ENCODE peak calls at places on chromosomes 7 and 10, in five cellular contexts. D, O, C, U and G are unnamed samples.

GRCh38 chr7:95905165-95905564 is 132.8 kb downstream of the DYNC1I1 start:
- DNase-seq in O (no peak), U (peak), C (peak), D (no peak), G (no peak)

GRCh38 chr10:112231602-112232001 is 48.0 kb upstream of the GPAM start:
- DNase-seq in C (no peak), D (no peak), O (no peak), U (no peak), G (no peak)

GRCh38 chr10:74967850-74968620 is 141.6 kb downstream of the KAT6B start:
- DNase-seq in D (no peak), C (no peak), U (no peak), O (no peak), G (no peak)

GRCh38 chr7:100544386-100544785 is 5.4 kb downstream of the AGFG2 start:
- DNase-seq in D (no peak), C (no peak), U (no peak), O (no peak), G (no peak)

GRCh38 chr10:118971187-118971586 is 58.3 kb upstream of the NANOS1 start:
- DNase-seq in D (no peak), U (no peak), C (no peak), O (no peak), G (no peak)

GRCh38 chr7:24854866-24855265 is 97.6 kb upstream of the GSDME start:
- DNase-seq in C (no peak), D (no peak), O (peak), U (no peak), G (no peak)

GRCh38 chr7:80942261-80943041 is 23.6 kb upstream of the SEMA3C start:
- DNase-seq in C (peak), U (no peak), O (peak), D (no peak), G (peak)

GRCh38 chr10:133166504-133166827 is 6.4 kb downstream of the KNDC1 start:
- DNase-seq in O (no peak), U (no peak), C (no peak), D (no peak), G (no peak)

GRCh38 chr7:155593455-155594162 is 47.2 kb upstream of the CNPY1 start:
- DNase-seq in O (no peak), C (peak), D (no peak), U (no peak), G (no peak)

GRCh38 chr10:26759008-26759407 is 61.5 kb downstream of the PDSS1 start:
- DNase-seq in C (no peak), U (no peak), O (no peak), D (no peak), G (no peak)

DNA sequence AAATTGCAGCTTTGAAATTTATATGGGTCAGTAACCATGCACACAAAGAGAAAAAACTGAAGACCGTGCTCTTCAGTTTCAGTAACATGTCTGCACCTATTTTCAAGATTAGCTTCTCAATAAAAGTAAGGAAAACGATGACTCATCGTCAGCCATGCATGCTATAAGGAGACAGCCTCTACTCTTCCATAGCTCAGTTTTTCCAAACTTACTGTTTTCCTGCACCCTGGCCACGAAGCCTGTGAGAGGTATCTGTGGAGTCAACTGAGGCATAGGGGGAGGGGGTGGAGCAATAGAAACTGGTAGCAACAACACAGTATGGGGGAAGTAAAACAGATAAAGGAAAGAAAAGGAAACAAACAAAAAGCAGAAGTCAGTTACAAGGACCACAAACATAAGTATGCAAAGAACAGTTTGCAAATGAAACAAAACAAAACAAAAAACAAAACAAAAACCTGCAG is 58.0 kb downstream of the PDSS1 start:
- DNase-seq in C (peak), O (peak), D (no peak), U (no peak), G (no peak)
- H3K27ac ChIP-seq in C (no peak), O (no peak), D (no peak), U (peak), G (no peak)

DNA sequence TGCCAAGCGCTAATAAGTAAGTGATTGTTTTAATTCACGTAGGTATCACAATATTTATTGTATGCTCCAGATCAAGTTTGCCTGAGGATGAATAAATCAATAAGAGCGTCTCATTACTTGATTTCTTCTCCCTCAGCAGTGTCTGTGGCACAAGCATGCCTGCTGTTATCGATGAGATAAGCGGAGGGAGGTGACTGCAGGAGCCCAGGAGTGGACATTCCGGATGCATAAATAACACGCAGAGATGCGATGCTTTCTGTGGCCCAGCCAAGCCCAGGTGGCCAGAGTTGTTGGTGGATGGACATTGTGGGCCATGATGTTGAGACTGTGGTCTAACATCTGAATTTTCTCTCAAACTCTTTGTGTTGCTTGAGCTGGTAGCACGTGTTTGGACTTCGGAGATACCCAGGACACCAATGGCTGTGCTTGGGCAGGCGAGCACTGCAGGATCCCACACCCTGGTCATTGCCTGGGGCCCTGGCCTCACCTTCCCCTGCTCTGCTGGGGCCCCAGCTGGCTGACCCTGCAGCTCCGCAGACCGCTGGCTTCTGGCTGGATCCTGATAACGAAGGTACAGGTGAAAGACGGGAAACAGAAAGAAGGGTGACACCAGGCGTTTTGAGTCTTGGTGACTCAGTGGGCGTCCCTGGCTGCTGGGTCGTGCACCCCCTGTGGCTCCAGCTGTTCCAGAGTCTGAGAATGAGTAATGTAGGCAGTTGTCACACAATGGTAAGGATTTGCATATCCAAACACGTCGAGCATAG is 31.2 kb upstream of the MNX1 start:
- DNase-seq in U (no peak), O (no peak), D (no peak), C (no peak), G (no peak)
- H3K9ac ChIP-seq in U (no peak), O (no peak), D (no peak), C (no peak), G (no peak)

DNA sequence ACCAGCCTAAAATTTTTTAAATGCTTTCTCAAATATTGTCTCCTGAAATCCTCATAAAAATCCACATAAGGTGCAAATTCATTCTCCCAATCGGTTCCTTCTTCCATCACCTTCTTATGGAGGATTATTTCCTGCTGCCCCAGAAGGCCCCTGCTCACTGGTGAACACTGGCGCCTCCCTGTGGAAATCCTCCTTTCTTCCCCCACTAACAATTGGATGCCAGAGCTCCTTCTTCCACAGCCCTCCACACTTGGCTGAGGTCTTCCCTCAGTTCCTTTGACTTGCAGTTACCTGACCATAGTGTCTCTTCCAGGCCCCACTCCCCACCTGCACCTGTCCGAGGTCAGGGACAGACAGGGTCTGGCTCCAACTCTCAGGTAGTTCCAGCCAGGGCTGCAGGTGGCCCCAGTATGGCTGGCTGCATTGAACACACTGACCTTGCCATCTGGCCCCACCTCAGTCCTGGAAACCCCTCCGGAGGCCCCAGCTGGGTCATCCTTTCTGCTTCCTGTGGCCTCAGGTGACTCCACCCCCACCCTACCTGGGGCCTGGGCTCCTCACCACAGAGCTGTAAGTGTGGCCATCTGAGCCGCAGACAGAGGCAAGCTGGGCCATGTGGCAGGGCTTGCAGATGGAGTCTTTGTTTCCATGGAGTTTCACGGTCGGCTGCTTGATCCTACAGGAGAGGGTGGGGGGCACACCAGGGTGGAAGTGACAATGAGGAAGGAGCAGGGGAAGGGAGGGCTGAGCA is 18.4 kb downstream of the SPOCK2 start:
- DNase-seq in O (no peak), C (peak), D (no peak), U (peak), G (no peak)
- TF ChIP-seq CTCF in O (no peak), C (peak), D (peak), U (peak), G (no peak)

DNA sequence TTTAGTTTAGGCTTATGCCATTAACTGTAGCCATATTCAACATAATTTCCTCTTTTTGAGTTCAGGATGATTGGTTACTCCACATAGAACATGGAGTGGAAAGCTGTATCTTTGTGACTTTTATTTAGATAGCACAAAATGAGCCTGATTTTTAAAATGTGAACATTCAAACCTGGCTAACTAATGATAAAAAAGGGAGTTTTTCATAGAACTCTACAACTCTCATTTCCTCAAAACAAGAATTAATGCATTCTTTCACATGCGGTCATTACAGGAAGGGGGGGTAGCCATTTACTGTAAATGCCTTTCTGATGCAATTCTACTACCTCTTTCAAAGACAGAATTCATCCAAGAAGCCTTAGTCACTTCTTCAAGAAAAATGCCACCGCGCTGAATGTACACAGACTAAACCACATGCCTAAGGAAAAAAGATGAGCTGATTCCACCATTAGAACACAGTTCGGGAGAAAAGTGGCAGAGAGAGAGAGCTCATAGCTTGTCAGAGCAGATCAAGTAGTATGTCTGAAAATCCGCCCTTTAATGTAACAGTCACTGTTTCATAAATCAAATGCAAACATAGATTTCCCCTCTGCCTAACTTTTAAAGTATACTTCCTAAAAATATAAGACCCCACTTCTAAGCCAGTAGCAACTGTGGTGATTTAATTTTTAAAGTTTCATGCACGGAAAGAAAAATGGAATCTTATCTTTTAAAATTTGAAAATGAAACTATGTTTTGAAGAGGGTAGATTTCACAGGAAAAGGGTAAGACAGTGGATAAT is 226.4 kb upstream of the KLF14 start:
- DNase-seq in U (peak), D (no peak), O (peak), C (no peak), G (no peak)
- H3K27ac ChIP-seq in U (peak), D (no peak), O (peak), C (no peak), G (peak)

DNA sequence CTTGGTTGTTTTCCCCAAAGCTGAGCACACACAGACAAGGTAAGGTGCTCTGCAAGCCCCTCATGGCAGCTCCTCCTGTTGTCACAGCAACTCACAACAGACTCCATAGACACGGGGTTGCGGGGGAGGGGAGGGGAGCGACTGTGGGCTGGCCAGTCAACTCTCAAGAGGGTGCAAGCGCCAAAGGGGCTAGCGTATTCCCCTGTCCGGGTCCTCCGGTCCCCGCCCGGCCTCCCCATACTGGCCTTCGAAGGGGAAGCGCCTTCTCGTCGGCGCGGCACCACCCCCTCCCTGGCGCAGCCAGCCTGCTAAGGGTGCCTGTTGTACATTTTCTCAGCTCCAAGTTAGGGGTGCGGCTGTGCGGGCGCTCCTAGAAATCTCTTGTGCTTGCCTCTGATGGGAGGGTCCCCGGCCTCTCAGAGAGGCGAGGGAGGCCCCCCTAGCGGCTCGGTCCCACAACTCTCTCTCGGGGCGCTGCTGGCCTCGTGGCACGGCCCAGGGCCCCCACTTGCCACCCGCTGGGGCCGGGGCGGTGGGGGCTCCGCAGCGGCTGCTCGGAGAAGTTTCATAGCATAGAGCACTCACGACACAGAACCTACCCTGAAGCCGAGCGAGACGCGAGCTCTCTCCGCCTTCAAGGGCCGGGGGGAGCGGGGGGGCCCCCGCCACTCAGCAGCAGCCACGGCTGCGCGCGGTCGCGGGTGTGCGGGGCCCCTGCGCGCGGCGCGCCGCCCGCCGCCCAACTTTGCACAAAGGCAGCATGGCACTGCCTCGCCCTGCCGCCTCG is 420 bp downstream of the RHOBTB1 start:
- DNase-seq in O (peak), D (peak), C (peak), U (peak), G (peak)
- H3K9ac ChIP-seq in O (peak), D (peak), C (peak), U (peak), G (peak)

GRCh38 chr10:77801474-77802238 is 124.9 kb downstream of the DLG5 start:
- DNase-seq in D (no peak), O (peak), C (no peak), U (no peak), G (no peak)
- TF ChIP-seq CTCF in D (no peak), O (no peak), C (no peak), U (no peak), G (no peak)